ENCODE peak calls at places on chromosomes 12 and 14, in seven cellular contexts. One of them, this sample, is unnamed.

GRCh38 chr14:88962356-88962755 is 137.9 kb downstream of the TTC8 start:
- DNase-seq in cardiac fibroblast: no peak
- DNase-seq in mesothelial cell of epicardium: no peak
- DNase-seq in dorsolateral prefrontal cortex: no peak
- DNase-seq in ascending aorta: no peak
- DNase-seq in AG04450: no peak
- DNase-seq in H9: no peak
- DNase-seq in this sample: no peak

GRCh38 chr12:2267624-2268477 is 215.1 kb downstream of the CACNA1C start:
- DNase-seq in mesothelial cell of epicardium: no peak
- DNase-seq in ascending aorta: no peak
- DNase-seq in AG04450: no peak
- DNase-seq in cardiac fibroblast: peak
- DNase-seq in dorsolateral prefrontal cortex: peak
- DNase-seq in H9: peak
- DNase-seq in this sample: no peak

GRCh38 chr12:14723763-14724162 is 27.4 kb upstream of the GUCY2C start:
- DNase-seq in ascending aorta: no peak
- DNase-seq in dorsolateral prefrontal cortex: peak
- DNase-seq in AG04450: peak
- DNase-seq in mesothelial cell of epicardium: no peak
- DNase-seq in H9: peak
- DNase-seq in cardiac fibroblast: peak
- DNase-seq in this sample: peak

GRCh38 chr12:28222081-28222700 is 31.9 kb downstream of the CCDC91 start:
- DNase-seq in dorsolateral prefrontal cortex: no peak
- DNase-seq in H9: no peak
- DNase-seq in cardiac fibroblast: no peak
- DNase-seq in mesothelial cell of epicardium: no peak
- DNase-seq in AG04450: no peak
- DNase-seq in ascending aorta: no peak
- DNase-seq in this sample: no peak

GRCh38 chr12:101875112-101875961 is 2.0 kb upstream of the DRAM1 start:
- DNase-seq in ascending aorta: no peak
- DNase-seq in mesothelial cell of epicardium: no peak
- DNase-seq in dorsolateral prefrontal cortex: no peak
- DNase-seq in AG04450: no peak
- DNase-seq in cardiac fibroblast: peak
- DNase-seq in H9: no peak
- DNase-seq in this sample: no peak

GRCh38 chr12:44078273-44078672 is 242.4 kb downstream of the TMEM117 start:
- DNase-seq in mesothelial cell of epicardium: no peak
- DNase-seq in H9: no peak
- DNase-seq in ascending aorta: no peak
- DNase-seq in AG04450: no peak
- DNase-seq in dorsolateral prefrontal cortex: no peak
- DNase-seq in cardiac fibroblast: no peak
- DNase-seq in this sample: no peak

GRCh38 chr14:96304956-96305355 is 48.9 kb downstream of the BDKRB1 start:
- DNase-seq in cardiac fibroblast: no peak
- DNase-seq in ascending aorta: no peak
- DNase-seq in AG04450: no peak
- DNase-seq in H9: peak
- DNase-seq in dorsolateral prefrontal cortex: no peak
- DNase-seq in mesothelial cell of epicardium: no peak
- DNase-seq in this sample: peak

GRCh38 chr12:65826513-65827171 is 2.4 kb downstream of the HMGA2 start:
- DNase-seq in H9: no peak
- DNase-seq in AG04450: no peak
- DNase-seq in cardiac fibroblast: peak
- DNase-seq in mesothelial cell of epicardium: no peak
- DNase-seq in dorsolateral prefrontal cortex: no peak
- DNase-seq in ascending aorta: no peak
- DNase-seq in this sample: no peak

GRCh38 chr14:81681466-81681865 is 147.8 kb upstream of the SEL1L start:
- DNase-seq in cardiac fibroblast: no peak
- DNase-seq in ascending aorta: no peak
- DNase-seq in H9: no peak
- DNase-seq in mesothelial cell of epicardium: no peak
- DNase-seq in AG04450: no peak
- DNase-seq in dorsolateral prefrontal cortex: no peak
- DNase-seq in this sample: no peak

GRCh38 chr12:6627598-6627997 is 8.2 kb downstream of the LPAR5 start:
- DNase-seq in mesothelial cell of epicardium: no peak
- DNase-seq in dorsolateral prefrontal cortex: no peak
- DNase-seq in AG04450: no peak
- DNase-seq in cardiac fibroblast: no peak
- DNase-seq in H9: no peak
- DNase-seq in ascending aorta: no peak
- DNase-seq in this sample: no peak

GRCh38 chr12:92528097-92528496 is 174.7 kb upstream of the PLEKHG7 start:
- DNase-seq in mesothelial cell of epicardium: no peak
- DNase-seq in H9: no peak
- DNase-seq in dorsolateral prefrontal cortex: no peak
- DNase-seq in ascending aorta: no peak
- DNase-seq in AG04450: no peak
- DNase-seq in cardiac fibroblast: no peak
- DNase-seq in this sample: no peak

GRCh38 chr12:98901189-98901588 is 256.1 kb downstream of the APAF1 start:
- DNase-seq in H9: no peak
- DNase-seq in ascending aorta: no peak
- DNase-seq in AG04450: no peak
- DNase-seq in mesothelial cell of epicardium: no peak
- DNase-seq in cardiac fibroblast: no peak
- DNase-seq in dorsolateral prefrontal cortex: no peak
- DNase-seq in this sample: no peak

GRCh38 chr14:63045612-63046320 is 508 bp upstream of the KCNH5 start:
- DNase-seq in dorsolateral prefrontal cortex: peak
- DNase-seq in ascending aorta: no peak
- DNase-seq in mesothelial cell of epicardium: peak
- DNase-seq in H9: peak
- DNase-seq in AG04450: peak
- DNase-seq in cardiac fibroblast: peak
- DNase-seq in this sample: peak

GRCh38 chr12:53048780-53049401 is 974 bp upstream of the TNS2 start:
- DNase-seq in ascending aorta: no peak
- DNase-seq in cardiac fibroblast: peak
- DNase-seq in dorsolateral prefrontal cortex: no peak
- DNase-seq in mesothelial cell of epicardium: no peak
- DNase-seq in H9: peak
- DNase-seq in AG04450: no peak
- DNase-seq in this sample: no peak

GRCh38 chr14:104401785-104402184 is 177.8 kb upstream of the C14orf180 start:
- DNase-seq in ascending aorta: no peak
- DNase-seq in AG04450: no peak
- DNase-seq in H9: peak
- DNase-seq in mesothelial cell of epicardium: no peak
- DNase-seq in cardiac fibroblast: no peak
- DNase-seq in dorsolateral prefrontal cortex: no peak
- DNase-seq in this sample: no peak

GRCh38 chr12:54160807-54161480 is 27.8 kb downstream of the SMUG1 start:
- DNase-seq in ascending aorta: no peak
- DNase-seq in cardiac fibroblast: no peak
- DNase-seq in AG04450: no peak
- DNase-seq in H9: no peak
- DNase-seq in dorsolateral prefrontal cortex: no peak
- DNase-seq in mesothelial cell of epicardium: no peak
- DNase-seq in this sample: no peak

GRCh38 chr12:68639396-68639767 is 28.7 kb downstream of the RAP1B start:
- DNase-seq in dorsolateral prefrontal cortex: no peak
- DNase-seq in ascending aorta: no peak
- DNase-seq in cardiac fibroblast: no peak
- DNase-seq in H9: no peak
- DNase-seq in AG04450: no peak
- DNase-seq in mesothelial cell of epicardium: no peak
- DNase-seq in this sample: no peak

DNA sequence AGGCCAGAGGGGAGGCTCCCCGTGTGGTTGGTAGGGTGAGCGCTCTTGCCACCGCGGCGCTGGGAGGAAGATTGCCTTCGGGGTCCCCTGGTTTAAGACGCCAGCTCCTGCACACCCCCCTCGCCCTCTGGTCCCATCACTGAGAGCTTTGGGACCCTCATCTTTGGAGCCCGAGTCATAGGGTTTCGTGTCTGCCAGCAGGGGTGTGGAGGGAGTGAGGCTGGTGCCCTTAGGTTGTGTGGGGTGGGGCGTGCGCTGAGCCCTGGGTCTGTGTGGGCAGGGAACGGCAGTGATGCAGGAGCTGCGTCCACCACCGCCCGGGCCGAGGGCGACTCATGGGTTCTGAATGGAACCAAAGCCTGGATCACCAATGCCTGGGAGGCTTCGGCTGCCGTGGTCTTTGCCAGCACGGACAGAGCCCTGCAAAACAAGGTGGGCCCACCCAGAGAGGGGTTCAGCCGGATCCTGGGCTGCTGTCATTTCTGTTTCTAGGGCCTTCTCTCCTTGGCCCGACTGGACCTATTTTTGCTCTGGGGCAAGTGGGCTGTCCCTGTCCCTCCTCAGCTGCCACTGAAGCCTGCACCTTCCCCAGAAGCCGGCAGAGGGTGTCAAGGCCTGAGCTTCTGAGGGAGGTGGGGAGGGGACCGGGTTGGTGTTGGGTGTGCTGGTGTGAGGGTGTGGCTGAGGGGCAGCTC is 12.1 kb downstream of the ACADS start:
- DNase-seq in ascending aorta: no peak
- DNase-seq in dorsolateral prefrontal cortex: no peak
- DNase-seq in AG04450: no peak
- DNase-seq in mesothelial cell of epicardium: no peak
- DNase-seq in cardiac fibroblast: peak
- DNase-seq in H9: peak
- DNase-seq in this sample: no peak
- TF ChIP-seq CTCF in ascending aorta: no peak
- TF ChIP-seq CTCF in dorsolateral prefrontal cortex: peak
- TF ChIP-seq CTCF in AG04450: peak
- TF ChIP-seq CTCF in mesothelial cell of epicardium: no peak
- TF ChIP-seq CTCF in cardiac fibroblast: peak
- TF ChIP-seq CTCF in H9: peak
- TF ChIP-seq CTCF in this sample: peak

GRCh38 chr14:76498536-76498935 is 122.6 kb downstream of the ESRRB start:
- DNase-seq in dorsolateral prefrontal cortex: no peak
- DNase-seq in H9: no peak
- DNase-seq in cardiac fibroblast: no peak
- DNase-seq in mesothelial cell of epicardium: no peak
- DNase-seq in ascending aorta: no peak
- DNase-seq in AG04450: no peak
- DNase-seq in this sample: no peak

GRCh38 chr14:76498976-76499375 is 123.0 kb downstream of the ESRRB start:
- DNase-seq in mesothelial cell of epicardium: no peak
- DNase-seq in cardiac fibroblast: no peak
- DNase-seq in ascending aorta: no peak
- DNase-seq in H9: no peak
- DNase-seq in AG04450: no peak
- DNase-seq in dorsolateral prefrontal cortex: no peak
- DNase-seq in this sample: no peak

GRCh38 chr14:76499399-76499798 is 123.5 kb downstream of the ESRRB start:
- DNase-seq in cardiac fibroblast: no peak
- DNase-seq in AG04450: no peak
- DNase-seq in H9: no peak
- DNase-seq in dorsolateral prefrontal cortex: no peak
- DNase-seq in ascending aorta: no peak
- DNase-seq in mesothelial cell of epicardium: no peak
- DNase-seq in this sample: no peak

GRCh38 chr14:76497550-76498484 is 121.9 kb downstream of the ESRRB start:
- DNase-seq in H9: no peak
- DNase-seq in AG04450: no peak
- DNase-seq in dorsolateral prefrontal cortex: no peak
- DNase-seq in mesothelial cell of epicardium: no peak
- DNase-seq in cardiac fibroblast: no peak
- DNase-seq in ascending aorta: no peak
- DNase-seq in this sample: no peak

DNA sequence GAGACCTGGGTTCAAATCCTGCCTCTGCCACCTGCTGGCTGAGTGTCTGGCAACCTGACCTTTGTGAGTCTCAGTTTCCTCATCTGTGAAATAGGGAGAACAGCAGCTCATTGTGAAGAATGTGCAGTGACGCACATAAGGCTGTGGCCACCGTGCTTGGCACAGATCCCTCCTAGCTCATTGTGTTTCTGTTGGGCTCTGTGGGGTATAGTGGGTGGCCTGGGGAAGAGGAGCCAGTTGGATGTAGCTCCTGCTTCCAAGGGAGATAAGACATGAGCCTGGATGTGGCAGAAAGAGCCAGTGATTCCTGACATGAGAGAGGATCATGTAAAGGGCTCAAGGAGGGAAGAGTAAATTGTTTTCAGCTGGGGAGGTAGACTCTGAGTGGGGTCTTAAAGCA is 120.0 kb downstream of the ESRRB start:
- DNase-seq in dorsolateral prefrontal cortex: no peak
- DNase-seq in cardiac fibroblast: no peak
- DNase-seq in ascending aorta: no peak
- DNase-seq in H9: no peak
- DNase-seq in mesothelial cell of epicardium: no peak
- DNase-seq in AG04450: no peak
- DNase-seq in this sample: no peak
- TF ChIP-seq CTCF in dorsolateral prefrontal cortex: no peak
- TF ChIP-seq CTCF in cardiac fibroblast: no peak
- TF ChIP-seq CTCF in ascending aorta: no peak
- TF ChIP-seq CTCF in H9: no peak
- TF ChIP-seq CTCF in mesothelial cell of epicardium: no peak
- TF ChIP-seq CTCF in AG04450: no peak
- TF ChIP-seq CTCF in this sample: no peak

GRCh38 chr14:90382491-90383125 is 14.2 kb upstream of the CALM1 start:
- DNase-seq in ascending aorta: no peak
- DNase-seq in mesothelial cell of epicardium: peak
- DNase-seq in cardiac fibroblast: peak
- DNase-seq in AG04450: no peak
- DNase-seq in dorsolateral prefrontal cortex: peak
- DNase-seq in H9: no peak
- DNase-seq in this sample: no peak

GRCh38 chr14:90383126-90383730 is 13.6 kb upstream of the CALM1 start:
- DNase-seq in dorsolateral prefrontal cortex: peak
- DNase-seq in AG04450: peak
- DNase-seq in mesothelial cell of epicardium: peak
- DNase-seq in ascending aorta: peak
- DNase-seq in H9: peak
- DNase-seq in cardiac fibroblast: peak
- DNase-seq in this sample: peak

GRCh38 chr14:90381999-90382451 is 14.8 kb upstream of the CALM1 start:
- DNase-seq in mesothelial cell of epicardium: no peak
- DNase-seq in H9: peak
- DNase-seq in AG04450: no peak
- DNase-seq in dorsolateral prefrontal cortex: peak
- DNase-seq in cardiac fibroblast: peak
- DNase-seq in ascending aorta: no peak
- DNase-seq in this sample: no peak

GRCh38 chr14:90383731-90384542 is 12.9 kb upstream of the CALM1 start:
- DNase-seq in H9: peak
- DNase-seq in mesothelial cell of epicardium: peak
- DNase-seq in AG04450: no peak
- DNase-seq in dorsolateral prefrontal cortex: peak
- DNase-seq in ascending aorta: no peak
- DNase-seq in cardiac fibroblast: peak
- DNase-seq in this sample: peak

GRCh38 chr14:90381011-90381790 is 15.6 kb upstream of the CALM1 start:
- DNase-seq in dorsolateral prefrontal cortex: peak
- DNase-seq in mesothelial cell of epicardium: no peak
- DNase-seq in cardiac fibroblast: peak
- DNase-seq in AG04450: no peak
- DNase-seq in H9: no peak
- DNase-seq in ascending aorta: no peak
- DNase-seq in this sample: no peak
- TF ChIP-seq CTCF in dorsolateral prefrontal cortex: peak
- TF ChIP-seq CTCF in mesothelial cell of epicardium: no peak
- TF ChIP-seq CTCF in cardiac fibroblast: no peak
- TF ChIP-seq CTCF in AG04450: no peak
- TF ChIP-seq CTCF in H9: no peak
- TF ChIP-seq CTCF in ascending aorta: no peak
- TF ChIP-seq CTCF in this sample: no peak

GRCh38 chr14:58244556-58245387 is at the start of gene PSMA3:
- DNase-seq in AG04450: peak
- DNase-seq in cardiac fibroblast: peak
- DNase-seq in ascending aorta: peak
- DNase-seq in dorsolateral prefrontal cortex: peak
- DNase-seq in H9: peak
- DNase-seq in mesothelial cell of epicardium: peak
- DNase-seq in this sample: peak
- TF ChIP-seq CTCF in AG04450: no peak
- TF ChIP-seq CTCF in cardiac fibroblast: no peak
- TF ChIP-seq CTCF in ascending aorta: no peak
- TF ChIP-seq CTCF in dorsolateral prefrontal cortex: peak
- TF ChIP-seq CTCF in H9: no peak
- TF ChIP-seq CTCF in mesothelial cell of epicardium: no peak
- TF ChIP-seq CTCF in this sample: no peak